ENCODE peak calls at places on chromosome 12, in four cellular contexts. F is GM12864, U is AG04450, Z is foreskin keratinocyte. A is an unnamed sample.
A peak's percentile ranks its signal among the peaks of the same experiment; 100 is the strongest.

GRCh38 chr12:82857911-82858533 is 171.3 kb downstream of the TMTC2 start:
- DNase-seq in F (no peak), U (no peak), Z (peak; percentile 19), A (no peak)

GRCh38 chr12:52119398-52120254 is 40.1 kb downstream of the SMIM41 start:
- DNase-seq in F (no peak), U (no peak), Z (peak; percentile 15), A (peak; percentile 52)

GRCh38 chr12:65362231-65362630 is 83.7 kb downstream of the MSRB3 start:
- DNase-seq in F (no peak), U (no peak), Z (peak; percentile 15), A (no peak)

GRCh38 chr12:118103231-118103600 is 595 bp downstream of the VSIG10 start:
- DNase-seq in F (no peak), U (no peak), Z (peak; percentile 30), A (no peak)

GRCh38 chr12:86513206-86513605 is 257.0 kb upstream of the MGAT4C start:
- DNase-seq in F (no peak), U (no peak), Z (no peak), A (no peak)

GRCh38 chr12:22282283-22282682 is 52.2 kb downstream of the ST8SIA1 start:
- DNase-seq in F (no peak), U (no peak), Z (peak; percentile 87), A (no peak)

GRCh38 chr12:110135012-110135411 is 10.9 kb downstream of the IFT81 start:
- DNase-seq in F (no peak), U (peak; percentile 65), Z (no peak), A (no peak)

GRCh38 chr12:7937867-7938506 is 2.0 kb upstream of the SLC2A3 start:
- DNase-seq in F (no peak), U (no peak), Z (no peak), A (no peak)

GRCh38 chr12:19893514-19893913 is 454.2 kb downstream of the AEBP2 start:
- DNase-seq in F (no peak), U (peak; percentile 7), Z (peak; percentile 23), A (peak; percentile 19)
- TF ChIP-seq CTCF in F (no peak), U (peak; percentile 35), Z (no peak), A (peak; percentile 27)

DNA sequence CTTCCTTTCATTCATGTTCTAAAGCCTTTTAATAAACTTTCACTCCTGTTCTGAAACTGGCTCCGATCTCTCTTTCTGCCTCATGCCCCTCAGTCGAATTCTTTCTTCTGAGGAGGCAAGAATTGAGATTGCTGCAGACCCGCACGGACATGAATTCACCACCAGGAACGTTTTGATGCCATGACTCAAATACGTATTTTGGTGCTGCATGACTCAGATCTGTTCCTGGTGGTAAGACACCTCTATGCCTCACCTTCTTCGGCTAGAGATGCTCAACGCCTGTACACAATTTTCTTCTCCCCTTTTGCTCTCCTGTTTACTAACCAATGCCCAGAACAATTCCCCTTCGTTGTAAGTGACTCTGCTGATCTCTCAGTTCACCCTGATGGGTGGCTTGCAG is 52.0 kb upstream of the RIMBP2 start:
- DNase-seq in F (no peak), U (no peak), Z (peak; percentile 93), A (no peak)
- TF ChIP-seq CTCF in F (no peak), U (no peak), Z (peak; percentile 40), A (no peak)

GRCh38 chr12:99386907-99387306 is 260.6 kb upstream of the GARIN6 start:
- DNase-seq in F (peak; percentile 25), U (peak; percentile 1), Z (peak; percentile 42), A (peak; percentile 18)
- TF ChIP-seq CTCF in F (peak; percentile 68), U (peak; percentile 51), Z (peak; percentile 66), A (peak; percentile 70)

GRCh38 chr12:6829532-6830220 is 1.5 kb downstream of the P3H3 start:
- DNase-seq in F (no peak), U (no peak), Z (peak; percentile 53), A (no peak)

GRCh38 chr12:6827437-6827894 is 741 bp upstream of the P3H3 start:
- DNase-seq in F (no peak), U (peak; percentile 46), Z (peak; percentile 74), A (peak; percentile 70)

GRCh38 chr12:6830286-6830892 is 2.2 kb downstream of the P3H3 start:
- DNase-seq in F (no peak), U (no peak), Z (no peak), A (no peak)

GRCh38 chr12:6827982-6828670 is at the start of gene P3H3:
- DNase-seq in F (no peak), U (no peak), Z (peak; percentile 39), A (no peak)

DNA sequence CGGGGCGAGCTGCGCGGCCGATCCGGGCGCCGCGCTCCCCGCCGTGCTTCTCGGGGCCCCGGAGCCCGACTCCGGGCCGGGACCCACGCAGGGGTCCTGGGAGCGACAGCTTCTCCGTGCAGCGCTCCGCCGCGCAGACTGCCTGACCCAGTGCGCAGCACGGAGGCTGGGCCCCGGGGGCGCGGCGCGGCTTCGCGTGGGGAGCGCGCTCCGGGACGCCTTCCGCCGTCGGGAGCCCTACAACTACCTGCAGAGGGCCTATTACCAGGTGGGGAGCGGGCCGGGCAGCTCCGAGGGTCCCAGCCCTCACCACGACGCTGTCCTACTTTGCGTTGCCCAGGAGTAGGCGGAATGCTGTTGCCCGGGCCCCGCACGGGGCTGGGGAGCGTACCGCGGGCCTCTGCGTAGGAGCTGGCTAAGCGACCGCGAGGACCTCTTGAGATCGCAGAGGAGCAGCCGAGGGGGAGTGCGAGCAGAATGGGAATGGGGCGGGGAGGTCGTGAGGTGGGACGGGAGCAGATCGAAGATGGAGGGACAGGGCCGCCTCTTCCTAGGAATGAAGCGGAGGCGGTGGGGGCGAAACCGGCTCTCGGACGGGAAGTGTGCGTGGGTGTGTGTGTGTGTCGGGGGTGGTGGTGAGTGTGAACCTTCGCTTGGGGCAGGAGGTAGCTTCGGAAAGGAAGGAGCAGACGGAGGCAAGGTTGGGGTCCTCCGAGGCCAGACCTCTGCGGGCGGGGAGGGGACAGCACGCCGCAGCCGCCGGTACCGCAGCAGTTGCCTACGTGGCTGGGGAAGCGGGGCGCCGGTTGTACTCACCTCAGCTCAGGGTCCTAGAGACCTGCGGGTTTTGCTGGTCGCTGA is 694 bp downstream of the P3H3 start:
- DNase-seq in F (no peak), U (no peak), Z (peak; percentile 57), A (peak; percentile 69)
- TF ChIP-seq CTCF in F (no peak), U (no peak), Z (no peak), A (no peak)

GRCh38 chr12:122200541-122201175 is 2.9 kb upstream of the B3GNT4 start:
- DNase-seq in F (no peak), U (no peak), Z (no peak), A (no peak)
- TF ChIP-seq CTCF in F (no peak), U (no peak), Z (no peak), A (no peak)

DNA sequence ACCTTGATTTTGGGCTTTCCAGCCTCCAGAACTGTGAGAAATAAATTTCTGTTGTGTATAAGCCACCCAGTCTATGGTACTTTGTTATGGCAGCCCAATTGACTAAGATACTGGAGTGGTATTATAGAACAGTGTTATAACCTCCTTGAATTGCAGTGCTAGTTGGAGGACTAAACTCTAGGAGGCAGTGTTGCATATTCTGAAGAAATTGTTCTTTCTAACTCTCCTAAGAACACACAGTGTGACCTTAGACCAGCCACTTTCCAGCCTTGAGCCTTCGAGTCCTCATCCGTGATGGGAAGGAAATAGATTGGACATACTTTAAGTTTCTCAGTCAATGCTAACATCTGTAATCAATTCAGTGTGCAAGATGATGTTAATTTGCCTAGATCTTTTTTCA is 22.4 kb upstream of the LRRC10 start:
- DNase-seq in F (no peak), U (no peak), Z (no peak), A (no peak)
- TF ChIP-seq CTCF in F (peak; percentile 30), U (peak; percentile 11), Z (peak; percentile 58), A (peak; percentile 37)

GRCh38 chr12:15910864-15911696 is at the start of gene DERA:
- DNase-seq in F (no peak), U (no peak), Z (peak; percentile 69), A (peak; percentile 74)
- TF ChIP-seq CTCF in F (no peak), U (no peak), Z (peak; percentile 7), A (no peak)

GRCh38 chr12:88946377-88946997 is 366.2 kb upstream of the KITLG start:
- DNase-seq in F (no peak), U (no peak), Z (peak; percentile 66), A (no peak)
- TF ChIP-seq CTCF in F (no peak), U (peak; percentile 6), Z (no peak), A (no peak)

GRCh38 chr12:4269279-4269991 is 4.1 kb upstream of the CCND2 start:
- DNase-seq in F (no peak), U (no peak), Z (peak; percentile 80), A (peak; percentile 84)
- TF ChIP-seq CTCF in F (peak; percentile 24), U (peak; percentile 1), Z (peak; percentile 55), A (peak; percentile 43)

DNA sequence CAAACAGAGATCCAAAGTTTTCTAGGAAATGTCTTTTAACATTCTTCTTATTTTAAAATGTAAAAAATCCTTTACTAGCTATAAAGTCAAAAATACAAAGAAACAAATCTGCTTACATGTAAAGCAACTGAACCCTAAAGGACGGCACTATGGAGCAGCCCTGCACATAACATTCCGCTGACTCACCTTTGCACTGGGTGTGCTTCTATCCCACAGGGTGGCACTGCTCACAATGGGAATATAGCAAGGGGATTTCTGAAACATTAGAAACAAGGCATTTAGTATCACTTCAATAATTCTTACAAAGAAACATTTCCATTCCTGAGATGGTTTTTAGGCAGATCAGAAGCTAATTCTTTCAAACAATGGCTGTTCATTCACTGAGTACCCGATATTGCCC is 94.3 kb downstream of the C12orf42 start:
- DNase-seq in F (no peak), U (no peak), Z (peak; percentile 76), A (no peak)
- TF ChIP-seq CTCF in F (no peak), U (no peak), Z (peak; percentile 75), A (no peak)